ENCODE peak calls at places on chromosomes 5 and 9, in five cellular contexts. Q is GM12878, O is A549, H is GM23338, U is HepG2. S is an unnamed sample.

GRCh38 chr5:15249152-15249551 is 250.8 kb upstream of the FBXL7 start:
- DNase-seq in Q (no peak), O (no peak), H (no peak), U (no peak), S (no peak)

GRCh38 chr9:130578865-130579737 is at the start of gene FUBP3:
- DNase-seq in Q (peak; percentile 51), O (peak; percentile 92), H (peak; percentile 97), U (peak; percentile 84), S (peak; percentile 96)

GRCh38 chr9:91810286-91810905 is 139.6 kb downstream of the ROR2 start:
- DNase-seq in Q (no peak), O (no peak), H (no peak), U (no peak), S (no peak)

GRCh38 chr9:96556701-96557461 is 62.8 kb downstream of the CDC14B start:
- DNase-seq in Q (no peak), O (no peak), H (peak; percentile 14), U (no peak), S (no peak)

GRCh38 chr9:15357050-15357653 is 50.1 kb upstream of the TTC39B start:
- DNase-seq in Q (no peak), O (peak; percentile 23), H (peak; percentile 64), U (peak; percentile 60), S (no peak)

GRCh38 chr9:130995399-130995941 is 13.5 kb upstream of the LAMC3 start:
- DNase-seq in Q (no peak), O (peak; percentile 63), H (peak; percentile 40), U (no peak), S (peak; percentile 86)

GRCh38 chr9:79013715-79014610 is 557.8 kb upstream of the TLE4 start:
- DNase-seq in Q (no peak), O (no peak), H (no peak), U (no peak), S (no peak)

GRCh38 chr5:149125386-149125891 is 15.9 kb upstream of the ABLIM3 start:
- DNase-seq in Q (no peak), O (no peak), H (peak; percentile 81), U (peak; percentile 36), S (no peak)

GRCh38 chr9:69023650-69024049 is 9.7 kb upstream of the PRKACG start:
- DNase-seq in Q (no peak), O (no peak), H (peak; percentile 58), U (no peak), S (no peak)

GRCh38 chr9:70036641-70037040 is 7.0 kb upstream of the MAMDC2 start:
- DNase-seq in Q (no peak), O (no peak), H (no peak), U (no peak), S (no peak)

GRCh38 chr5:88396635-88397285 is 128.1 kb upstream of the TMEM161B start:
- DNase-seq in Q (no peak), O (no peak), H (peak; percentile 62), U (no peak), S (no peak)

GRCh38 chr5:36150676-36151433 is 832 bp downstream of the LMBRD2 start:
- DNase-seq in Q (no peak), O (peak; percentile 63), H (peak; percentile 74), U (peak; percentile 62), S (peak; percentile 33)

GRCh38 chr5:146338774-146339714 is at the start of gene POU4F3:
- DNase-seq in Q (no peak), O (peak; percentile 23), H (peak; percentile 86), U (no peak), S (no peak)

GRCh38 chr5:157290981-157291711 is 25.2 kb downstream of the CYFIP2 start:
- DNase-seq in Q (no peak), O (peak; percentile 85), H (no peak), U (peak; percentile 99), S (no peak)

GRCh38 chr5:68015381-68015780 is 200.2 kb upstream of the PIK3R1 start:
- DNase-seq in Q (no peak), O (no peak), H (no peak), U (no peak), S (no peak)

GRCh38 chr9:117315236-117315635 is 99.6 kb downstream of the ASTN2 start:
- DNase-seq in Q (no peak), O (no peak), H (no peak), U (no peak), S (no peak)

GRCh38 chr5:180090098-180090768 is 18.7 kb upstream of the RNF130 start:
- DNase-seq in Q (no peak), O (peak; percentile 79), H (peak; percentile 96), U (peak; percentile 36), S (peak; percentile 82)

GRCh38 chr5:106699198-106699597 is 971.5 kb downstream of the EFNA5 start:
- DNase-seq in Q (no peak), O (no peak), H (peak; percentile 71), U (no peak), S (no peak)

GRCh38 chr5:50934343-50934742 is 267.9 kb downstream of the PARP8 start:
- DNase-seq in Q (no peak), O (no peak), H (no peak), U (no peak), S (no peak)

GRCh38 chr9:27572918-27573698 is at the start of gene C9orf72:
- DNase-seq in Q (no peak), O (no peak), H (peak; percentile 72), U (peak; percentile 27), S (peak; percentile 72)

GRCh38 chr5:157858527-157859226 is at the start of gene CLINT1:
- DNase-seq in Q (no peak), O (peak; percentile 91), H (peak; percentile 95), U (peak; percentile 83), S (peak; percentile 88)

GRCh38 chr5:32170303-32171170 is 3.6 kb downstream of the GOLPH3 start:
- DNase-seq in Q (no peak), O (peak; percentile 20), H (no peak), U (no peak), S (no peak)

GRCh38 chr5:102421647-102422046 is 77.2 kb downstream of the SLCO6A1 start:
- DNase-seq in Q (no peak), O (peak; percentile 15), H (no peak), U (peak; percentile 20), S (no peak)

GRCh38 chr9:34809504-34810186 is 99.7 kb upstream of the CCL21 start:
- DNase-seq in Q (no peak), O (peak; percentile 8), H (peak; percentile 90), U (no peak), S (peak; percentile 21)

GRCh38 chr5:178674334-178674733 is 47.5 kb upstream of the CLK4 start:
- DNase-seq in Q (no peak), O (no peak), H (peak; percentile 12), U (no peak), S (no peak)

GRCh38 chr5:78339591-78340450 is 20.6 kb upstream of the SCAMP1 start:
- DNase-seq in Q (no peak), O (no peak), H (no peak), U (no peak), S (no peak)

GRCh38 chr9:121725008-121725795 is 73.8 kb downstream of the DAB2IP start:
- DNase-seq in Q (no peak), O (no peak), H (no peak), U (no peak), S (no peak)

GRCh38 chr5:150567031-150567680 is 59.2 kb downstream of the NDST1 start:
- DNase-seq in Q (no peak), O (no peak), H (no peak), U (no peak), S (no peak)

GRCh38 chr5:168125445-168126199 is 165.8 kb upstream of the WWC1 start:
- DNase-seq in Q (no peak), O (no peak), H (no peak), U (no peak), S (no peak)

GRCh38 chr9:121023064-121023463 is 27.0 kb downstream of the C5 start:
- DNase-seq in Q (no peak), O (peak; percentile 69), H (no peak), U (peak; percentile 31), S (no peak)

GRCh38 chr9:17699615-17700315 is 120.9 kb downstream of the SH3GL2 start:
- DNase-seq in Q (no peak), O (no peak), H (no peak), U (no peak), S (no peak)

GRCh38 chr9:113056191-113057106 is at the start of gene ZFP37:
- DNase-seq in Q (peak; percentile 1), O (peak; percentile 97), H (peak; percentile 96), U (peak; percentile 89), S (peak; percentile 82)
- TF ChIP-seq JUNB in Q (no peak), O (no peak), H (no peak), U (no peak), S (no peak)

GRCh38 chr9:33660771-33661170 is 134.6 kb upstream of the PRSS3 start:
- DNase-seq in Q (no peak), O (no peak), H (no peak), U (no peak), S (no peak)

GRCh38 chr9:33661186-33661585 is 134.2 kb upstream of the PRSS3 start:
- DNase-seq in Q (no peak), O (no peak), H (no peak), U (no peak), S (no peak)

GRCh38 chr9:33659915-33660314 is 135.4 kb upstream of the PRSS3 start:
- DNase-seq in Q (no peak), O (no peak), H (no peak), U (no peak), S (no peak)
- TF ChIP-seq JUNB in Q (no peak), O (no peak), H (no peak), U (no peak), S (no peak)

GRCh38 chr5:109876030-109876726 is 186.5 kb downstream of the MAN2A1 start:
- DNase-seq in Q (no peak), O (no peak), H (no peak), U (no peak), S (no peak)
- TF ChIP-seq JUNB in Q (no peak), O (no peak), H (no peak), U (no peak), S (no peak)

GRCh38 chr9:114069476-114070187 is 8.5 kb downstream of the AMBP start:
- DNase-seq in Q (no peak), O (no peak), H (no peak), U (no peak), S (no peak)
- TF ChIP-seq JUNB in Q (no peak), O (no peak), H (no peak), U (no peak), S (no peak)

GRCh38 chr9:134014946-134015345 is 10.3 kb upstream of the BRD3OS start:
- DNase-seq in Q (no peak), O (no peak), H (no peak), U (no peak), S (no peak)
- TF ChIP-seq JUNB in Q (no peak), O (no peak), H (no peak), U (no peak), S (no peak)